ENCODE peak calls at places on chromosomes 13 and 19, in five cellular contexts. F, Z, P, D and G are unnamed samples.

GRCh38 chr13:82248713-82249112 is 1633.6 kb downstream of the SLITRK1 start:
- DNase-seq in F (no peak), D (no peak), P (no peak), Z (no peak), G (no peak)

GRCh38 chr19:2255982-2256685 is at the start of gene JSRP1:
- DNase-seq in P (no peak), D (no peak), Z (no peak), F (no peak), G (no peak)

GRCh38 chr19:2391118-2391725 is 31.2 kb downstream of the TMPRSS9 start:
- DNase-seq in F (no peak), Z (peak), D (no peak), P (peak), G (peak)

GRCh38 chr19:17259118-17259780 is 5.3 kb downstream of the USHBP1 start:
- DNase-seq in F (no peak), Z (peak), P (no peak), D (no peak), G (no peak)

GRCh38 chr19:42508892-42509444 is 19.3 kb downstream of the CEACAM1 start:
- DNase-seq in F (no peak), D (no peak), P (no peak), Z (no peak), G (no peak)

GRCh38 chr13:109369357-109370052 is 416.9 kb downstream of the IRS2 start:
- DNase-seq in D (no peak), F (no peak), Z (no peak), P (no peak), G (no peak)

GRCh38 chr13:79225487-79226232 is 180.4 kb downstream of the RBM26 start:
- DNase-seq in F (no peak), P (no peak), D (no peak), Z (no peak), G (no peak)

GRCh38 chr13:29483211-29483610 is 112.3 kb downstream of the SLC7A1 start:
- DNase-seq in P (no peak), Z (no peak), D (no peak), F (no peak), G (no peak)

GRCh38 chr13:98279473-98280175 is 102.6 kb upstream of the RNF113B start:
- DNase-seq in Z (no peak), P (no peak), D (no peak), F (no peak), G (no peak)

GRCh38 chr13:29482504-29482903 is 113.0 kb downstream of the SLC7A1 start:
- DNase-seq in Z (no peak), P (no peak), D (no peak), F (no peak), G (no peak)

GRCh38 chr19:11887618-11888531 is at the start of gene ZNF69:
- DNase-seq in D (peak), P (no peak), Z (peak), F (peak), G (peak)

GRCh38 chr19:38917921-38918491 is 6.0 kb upstream of the CCER2 start:
- DNase-seq in P (peak), Z (peak), F (no peak), D (peak), G (no peak)
- TF ChIP-seq CTCF in P (peak), Z (peak), F (no peak), D (no peak), G (no peak)

DNA sequence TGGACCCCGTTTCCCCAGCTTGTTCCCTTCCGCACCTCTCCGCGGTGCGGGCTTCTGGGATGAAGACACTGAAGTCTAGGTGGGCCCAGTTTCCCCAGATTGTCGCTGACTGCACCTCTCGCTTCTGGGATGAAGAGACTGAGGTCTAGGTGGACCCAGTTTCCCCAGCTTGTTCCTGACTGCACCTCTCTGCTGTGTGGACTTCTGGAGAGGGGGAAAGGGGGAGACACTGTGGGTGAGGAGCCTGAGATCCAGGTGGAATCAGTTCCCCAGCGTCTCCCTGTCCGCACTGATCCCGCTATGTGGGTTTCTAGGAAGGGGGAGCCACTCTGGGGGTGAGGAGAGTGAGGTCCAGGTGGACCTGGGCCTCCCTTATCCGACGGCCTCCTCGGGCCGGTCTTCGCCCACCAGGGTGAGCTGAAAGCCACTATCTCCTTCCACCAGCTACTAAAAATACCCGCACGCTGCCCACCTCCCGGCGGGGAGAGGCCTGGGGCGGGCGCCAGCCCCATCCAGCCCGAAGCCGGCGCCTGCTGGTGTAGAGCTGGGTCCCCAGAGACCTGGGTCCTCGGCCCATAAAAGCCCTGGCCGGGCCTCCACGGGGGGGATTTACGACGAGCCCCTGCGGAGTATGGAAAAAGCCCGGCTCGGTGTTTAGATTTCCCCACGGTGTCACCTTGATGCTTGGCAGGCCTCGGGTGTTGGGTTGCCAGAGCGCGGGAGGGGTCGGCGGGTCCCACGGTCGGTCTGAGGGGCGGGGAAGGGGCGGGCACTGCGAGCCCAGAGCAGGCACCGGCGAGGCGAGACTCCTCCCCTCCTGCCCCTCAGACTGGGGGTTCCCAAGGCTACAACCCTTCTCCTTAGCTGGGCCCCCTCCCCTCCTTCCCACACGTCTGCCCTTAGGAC is 10.6 kb downstream of the FUT6 start:
- DNase-seq in D (no peak), F (no peak), P (no peak), Z (peak), G (no peak)
- TF ChIP-seq CTCF in D (no peak), F (no peak), P (no peak), Z (no peak), G (no peak)

DNA sequence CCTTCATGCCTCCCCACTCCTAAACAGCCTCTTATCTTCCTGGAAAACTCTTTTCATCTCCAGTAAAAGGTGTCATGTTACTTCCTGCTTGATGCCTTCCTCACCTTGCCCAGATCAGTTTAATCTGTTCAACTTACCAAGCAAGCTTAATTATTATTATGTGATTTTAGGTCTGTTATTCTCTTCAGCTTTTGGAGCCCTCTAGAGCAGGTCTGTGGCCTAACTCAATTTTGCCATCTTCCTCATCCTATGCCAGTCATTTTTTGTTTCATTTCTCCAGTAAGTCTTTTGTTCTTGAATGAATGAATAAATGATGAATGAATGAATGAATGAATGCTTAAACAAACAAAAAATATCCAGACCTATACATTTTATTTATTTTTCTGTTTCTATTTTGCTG is 528.3 kb downstream of the DCT start:
- DNase-seq in Z (peak), D (no peak), F (no peak), P (no peak), G (no peak)
- TF ChIP-seq CTCF in Z (peak), D (no peak), F (no peak), P (no peak), G (peak)

GRCh38 chr19:52296773-52297600 is at the start of gene ZNF480:
- DNase-seq in Z (peak), P (peak), D (peak), F (peak), G (peak)
- TF ChIP-seq CTCF in Z (peak), P (no peak), D (no peak), F (no peak), G (peak)

GRCh38 chr13:27270594-27271520 is at the start of gene RASL11A:
- DNase-seq in P (peak), F (peak), Z (peak), D (peak), G (peak)
- TF ChIP-seq CTCF in P (peak), F (peak), Z (peak), D (peak), G (peak)